ENCODE peak calls at places on chromosomes 4 and X, in four cellular contexts. W is left lung, X is Calu3, L is body of pancreas. S is an unnamed sample.

GRCh38 chr4:180860136-180860720 is 1383.0 kb upstream of the TENM3 start:
- DNase-seq in X (no peak), W (no peak), L (no peak), S (no peak)

GRCh38 chrX:13742397-13743176 is 8.0 kb downstream of the OFD1 start:
- DNase-seq in L (no peak), W (no peak), X (peak; percentile 38), S (peak; percentile 43)

GRCh38 chrX:41779058-41779564 is 55.1 kb downstream of the GPR82 start:
- DNase-seq in X (peak; percentile 33), W (no peak), L (no peak), S (no peak)

GRCh38 chr4:149176019-149176418 is 639.6 kb downstream of the IQCM start:
- DNase-seq in X (peak; percentile 41), L (no peak), W (peak; percentile 72), S (no peak)

GRCh38 chrX:3448563-3448962 is 102.1 kb upstream of the MXRA5 start:
- DNase-seq in X (no peak), L (no peak), W (no peak), S (no peak)

GRCh38 chr4:21830272-21830671 is 118.3 kb downstream of the KCNIP4 start:
- DNase-seq in W (peak; percentile 15), X (peak; percentile 16), L (no peak), S (no peak)

GRCh38 chr4:15354790-15355418 is 72.9 kb upstream of the C1QTNF7 start:
- DNase-seq in L (no peak), W (no peak), X (no peak), S (no peak)

GRCh38 chrX:29397506-29397905 is 810.3 kb downstream of the IL1RAPL1 start:
- DNase-seq in X (no peak), W (no peak), L (no peak), S (no peak)

GRCh38 chr4:29560452-29560851 is 1159.7 kb upstream of the PCDH7 start:
- DNase-seq in L (no peak), W (no peak), X (no peak), S (no peak)

GRCh38 chr4:23888421-23889319 is 1.2 kb downstream of the PPARGC1A start:
- DNase-seq in W (no peak), L (no peak), X (no peak), S (no peak)

GRCh38 chr4:17817027-17817426 is 6.2 kb downstream of the NCAPG start:
- DNase-seq in L (no peak), W (no peak), X (no peak), S (no peak)

GRCh38 chrX:151735219-151735618 is 673 bp downstream of the CNGA2 start:
- DNase-seq in X (no peak), W (no peak), L (no peak), S (no peak)

GRCh38 chrX:10239611-10240064 is 82.9 kb downstream of the CLCN4 start:
- DNase-seq in W (no peak), L (no peak), X (peak; percentile 13), S (no peak)

GRCh38 chr4:186624951-186625350 is 69.6 kb upstream of the MTNR1A start:
- DNase-seq in L (no peak), W (no peak), X (no peak), S (no peak)

GRCh38 chr4:73922766-73923630 is 53.8 kb downstream of the CXCL1 start:
- DNase-seq in W (no peak), X (peak; percentile 41), L (no peak), S (no peak)

GRCh38 chr4:30728291-30728690 is 8.1 kb downstream of the PCDH7 start:
- DNase-seq in X (no peak), L (no peak), W (no peak), S (no peak)

GRCh38 chr4:83107636-83108035 is 6.9 kb downstream of the PLAC8 start:
- DNase-seq in X (no peak), W (no peak), L (no peak), S (peak; percentile 62)

GRCh38 chrX:20037182-20037581 is 46.3 kb upstream of the BCLAF3 start:
- DNase-seq in W (no peak), L (no peak), X (no peak), S (no peak)

DNA sequence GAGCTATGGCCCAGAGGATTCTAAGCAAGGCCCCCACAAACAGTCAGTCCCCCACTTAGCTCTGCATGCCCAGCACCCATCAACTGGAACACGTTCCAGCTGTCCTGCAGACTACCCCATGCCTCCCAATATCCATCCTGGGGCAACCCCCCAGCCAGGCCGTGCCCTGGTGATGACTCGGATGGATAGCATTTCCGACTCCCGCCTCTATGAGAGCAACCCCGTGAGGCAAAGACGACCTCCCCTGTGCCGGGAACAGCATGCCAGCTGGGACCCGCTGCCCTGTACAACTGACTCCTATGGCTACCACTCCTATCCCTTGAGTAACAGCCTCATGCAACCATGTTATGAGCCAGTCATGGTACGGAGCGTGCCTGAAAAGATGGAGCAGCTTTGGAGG is 32.0 kb downstream of the LAS1L start:
- DNase-seq in W (no peak), X (no peak), L (no peak), S (no peak)
- TF ChIP-seq CTCF in W (no peak), X (no peak), L (no peak), S (no peak)

DNA sequence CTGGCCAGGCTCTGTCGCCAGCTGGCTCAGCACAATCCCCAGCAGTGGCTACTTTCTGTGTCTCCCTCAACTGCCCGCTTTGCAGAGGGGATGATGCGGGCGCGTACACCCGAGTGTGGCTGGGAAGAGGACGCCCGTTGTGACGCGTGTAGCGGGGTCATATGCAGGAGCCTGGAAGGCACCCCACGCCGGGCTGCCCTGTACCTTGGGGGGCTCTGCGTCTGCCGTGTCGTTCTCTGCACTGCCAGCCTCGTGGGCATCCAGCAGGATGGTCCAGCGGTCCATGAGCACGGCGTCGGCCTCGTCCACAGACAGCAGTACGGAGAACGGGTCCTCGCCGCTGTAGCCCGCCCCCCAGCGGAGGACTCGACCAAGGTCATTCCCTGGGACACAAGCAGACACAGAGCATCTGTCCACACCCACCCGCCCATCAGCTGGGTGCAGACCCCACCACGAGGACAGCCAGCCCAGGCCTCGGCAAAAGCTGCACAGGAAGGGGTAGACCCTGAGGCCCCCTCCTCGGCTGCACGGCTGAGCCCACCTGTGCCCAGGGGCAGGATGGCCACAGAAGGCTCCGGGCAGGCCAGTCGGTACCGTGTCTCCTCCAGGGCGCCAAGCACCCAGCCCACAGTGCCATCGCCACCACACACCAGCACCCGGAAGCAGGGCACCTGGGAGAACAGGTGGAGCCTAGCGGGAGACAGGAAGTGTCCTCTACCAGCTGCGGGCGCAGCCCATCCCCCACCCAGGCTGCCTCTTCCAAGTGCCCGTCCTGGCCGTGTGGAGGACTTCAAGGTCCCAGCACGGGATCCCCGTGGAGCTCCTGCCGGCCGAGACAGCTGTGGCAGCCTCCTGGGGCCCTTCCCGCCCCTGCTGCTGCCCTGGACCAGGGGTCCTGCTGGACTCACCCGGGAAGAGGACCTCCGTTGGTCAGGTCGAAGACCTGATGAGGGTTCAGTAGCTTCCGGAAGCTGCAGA is 10.8 kb downstream of the DGKQ start:
- DNase-seq in X (no peak), W (peak; percentile 80), L (no peak), S (no peak)
- TF ChIP-seq CTCF in X (no peak), W (no peak), L (no peak), S (no peak)

DNA sequence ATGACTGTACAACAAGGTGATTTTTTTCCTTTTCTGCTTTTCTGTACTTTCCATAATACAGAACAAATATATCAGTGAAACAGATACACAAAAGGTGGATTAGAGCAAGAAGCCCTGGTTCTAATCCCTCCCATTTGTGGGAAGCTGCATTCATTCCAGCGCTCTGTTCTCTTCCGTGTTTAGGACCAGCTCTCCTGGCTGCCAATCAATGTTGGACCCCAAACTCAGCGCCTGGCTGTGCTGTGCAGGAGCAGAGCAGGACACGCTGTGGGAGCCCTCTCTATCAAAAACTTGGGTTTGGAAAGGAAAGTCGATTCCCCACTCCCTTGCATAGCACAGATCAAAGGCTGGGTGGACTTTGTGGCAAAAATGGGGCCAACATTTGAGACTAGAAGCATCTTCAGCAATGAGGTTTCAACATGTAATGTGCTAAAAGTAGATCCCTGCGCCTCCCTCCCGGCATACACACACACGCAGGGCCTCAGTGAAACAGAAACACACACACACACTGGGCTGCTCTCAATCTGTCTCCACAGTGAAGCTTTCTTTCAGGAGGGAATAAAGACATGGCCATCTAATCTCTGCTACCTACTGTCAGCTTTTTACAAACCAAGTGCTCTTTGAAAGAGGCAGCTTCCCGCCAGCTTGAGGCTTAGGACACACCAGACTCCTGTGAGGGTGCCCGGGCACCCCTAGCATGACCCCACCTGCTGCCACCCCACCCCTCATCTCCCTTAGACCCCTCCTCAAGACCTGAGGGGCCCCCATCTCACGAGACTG is 12.2 kb downstream of the WDR1 start:
- DNase-seq in W (peak; percentile 41), X (no peak), L (no peak), S (no peak)
- TF ChIP-seq CTCF in W (no peak), X (no peak), L (no peak), S (no peak)

GRCh38 chrX:120378570-120378969 is 16.7 kb downstream of the ATP1B4 start:
- DNase-seq in L (no peak), X (no peak), W (no peak), S (no peak)

GRCh38 chrX:120377179-120377578 is 15.3 kb downstream of the ATP1B4 start:
- DNase-seq in X (no peak), W (no peak), L (no peak), S (no peak)

DNA sequence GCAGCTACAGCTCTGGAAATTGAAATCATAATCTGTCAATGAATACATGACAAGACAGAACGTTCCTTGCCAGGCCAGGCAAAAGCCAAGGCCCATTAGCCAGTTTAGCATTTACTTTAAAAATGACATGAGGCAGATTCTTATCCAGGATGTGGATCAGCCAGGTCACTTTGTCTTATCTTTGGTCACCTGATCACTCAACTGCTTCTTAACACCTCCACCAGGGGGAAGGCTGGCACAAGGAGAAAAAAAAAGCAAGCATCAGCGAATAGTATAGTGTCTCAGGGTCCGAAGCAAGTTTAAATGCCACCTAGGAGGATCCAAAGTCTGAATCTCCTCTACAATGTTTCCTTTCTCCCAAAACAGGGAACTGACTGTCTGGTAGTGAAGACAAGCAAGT is 18.8 kb downstream of the ATP1B4 start:
- DNase-seq in W (no peak), L (no peak), X (peak; percentile 43), S (no peak)
- TF ChIP-seq CTCF in W (no peak), L (peak; percentile 25), X (peak; percentile 43), S (no peak)

GRCh38 chrX:108163333-108164082 is 71.9 kb downstream of the ATG4A start:
- DNase-seq in X (no peak), W (no peak), L (no peak), S (no peak)

GRCh38 chrX:108168961-108169740 is 77.6 kb downstream of the ATG4A start:
- DNase-seq in X (no peak), L (no peak), W (no peak), S (no peak)

GRCh38 chrX:108162265-108162664 is 70.7 kb downstream of the ATG4A start:
- DNase-seq in L (no peak), W (no peak), X (no peak), S (no peak)

GRCh38 chrX:108167211-108167872 is 75.8 kb downstream of the ATG4A start:
- DNase-seq in L (no peak), W (no peak), X (peak; percentile 44), S (no peak)

GRCh38 chrX:108165349-108166111 is 74.0 kb downstream of the ATG4A start:
- DNase-seq in X (peak; percentile 26), L (no peak), W (no peak), S (no peak)
- TF ChIP-seq CTCF in X (peak; percentile 33), L (no peak), W (no peak), S (no peak)

GRCh38 chr4:169899295-169899694 is 126.9 kb downstream of the MFAP3L start:
- DNase-seq in X (peak; percentile 4), W (no peak), L (no peak), S (no peak)

GRCh38 chr4:169900241-169900845 is 125.9 kb downstream of the MFAP3L start:
- DNase-seq in X (no peak), W (no peak), L (no peak), S (no peak)

GRCh38 chr4:169906104-169906503 is 120.1 kb downstream of the MFAP3L start:
- DNase-seq in W (no peak), X (no peak), L (no peak), S (no peak)

GRCh38 chr4:169906821-169907220 is 119.4 kb downstream of the MFAP3L start:
- DNase-seq in L (no peak), W (no peak), X (no peak), S (no peak)

GRCh38 chr4:169902658-169903345 is 123.4 kb downstream of the MFAP3L start:
- DNase-seq in W (no peak), L (no peak), X (no peak), S (no peak)
- TF ChIP-seq CTCF in W (no peak), L (no peak), X (no peak), S (no peak)

S was measured in natural killer cell.